ENCODE peak calls at places on chromosomes 7 and 10, in seven cellular contexts. I is tibial artery, N is brain microvascular endothelial cell, J is uterus, Y is upper lobe of right lung, K is stomach, W is GM23338. Z is an unnamed sample.
A peak's percentile ranks its signal among the peaks of the same experiment; 100 is the strongest.

GRCh38 chr10:80468806-80469421 is 14.8 kb downstream of the TSPAN14 start:
- DNase-seq in I (no peak), N (no peak), Y (no peak), W (no peak), J (no peak), K (no peak), Z (no peak)

GRCh38 chr10:3720228-3721019 is 64.6 kb downstream of the KLF6 start:
- DNase-seq in I (peak; percentile 72), N (peak; percentile 77), J (no peak), Y (peak; percentile 73), W (no peak), K (no peak), Z (peak; percentile 11)

GRCh38 chr10:130786365-130786966 is 525.1 kb downstream of the TCERG1L start:
- DNase-seq in W (no peak), K (no peak), Y (no peak), N (no peak), J (no peak), I (no peak), Z (no peak)

GRCh38 chr10:33010132-33011037 is 52.4 kb upstream of the ITGB1 start:
- DNase-seq in W (peak; percentile 75), J (no peak), Y (no peak), I (no peak), K (no peak), N (peak; percentile 70), Z (peak; percentile 57)

GRCh38 chr7:135414850-135415439 is 95.0 kb downstream of the CNOT4 start:
- DNase-seq in I (no peak), Y (no peak), K (peak; percentile 44), N (peak; percentile 60), W (peak; percentile 91), J (no peak), Z (peak; percentile 15)

GRCh38 chr10:132419631-132420468 is 22.9 kb downstream of the PWWP2B start:
- DNase-seq in Y (no peak), N (no peak), J (no peak), I (no peak), K (peak; percentile 66), W (no peak), Z (no peak)

GRCh38 chr7:16187131-16187530 is 234.2 kb downstream of the CRPPA start:
- DNase-seq in W (no peak), I (no peak), Y (no peak), N (no peak), K (no peak), J (no peak), Z (no peak)

GRCh38 chr10:103849880-103850571 is 5.3 kb downstream of the SH3PXD2A start:
- DNase-seq in I (peak; percentile 58), K (no peak), W (no peak), J (no peak), N (peak; percentile 86), Y (no peak), Z (peak; percentile 78)

GRCh38 chr7:4694653-4695335 is 12.7 kb downstream of the FOXK1 start:
- DNase-seq in I (peak; percentile 89), N (peak; percentile 45), W (no peak), Y (no peak), J (peak; percentile 84), K (no peak), Z (peak; percentile 92)

GRCh38 chr10:14658331-14659122 is 116.2 kb downstream of the FAM107B start:
- DNase-seq in W (no peak), Y (no peak), K (no peak), J (no peak), N (peak; percentile 73), I (no peak), Z (peak; percentile 51)

GRCh38 chr10:43197834-43198681 is 59.8 kb downstream of the CSGALNACT2 start:
- DNase-seq in K (peak; percentile 25), I (peak; percentile 14), J (peak; percentile 11), W (peak; percentile 42), N (peak; percentile 16), Y (peak; percentile 66), Z (no peak)

GRCh38 chr7:12674861-12675260 is 12.6 kb upstream of the ARL4A start:
- DNase-seq in J (no peak), N (peak; percentile 41), I (no peak), W (peak; percentile 83), K (no peak), Y (no peak), Z (no peak)

DNA sequence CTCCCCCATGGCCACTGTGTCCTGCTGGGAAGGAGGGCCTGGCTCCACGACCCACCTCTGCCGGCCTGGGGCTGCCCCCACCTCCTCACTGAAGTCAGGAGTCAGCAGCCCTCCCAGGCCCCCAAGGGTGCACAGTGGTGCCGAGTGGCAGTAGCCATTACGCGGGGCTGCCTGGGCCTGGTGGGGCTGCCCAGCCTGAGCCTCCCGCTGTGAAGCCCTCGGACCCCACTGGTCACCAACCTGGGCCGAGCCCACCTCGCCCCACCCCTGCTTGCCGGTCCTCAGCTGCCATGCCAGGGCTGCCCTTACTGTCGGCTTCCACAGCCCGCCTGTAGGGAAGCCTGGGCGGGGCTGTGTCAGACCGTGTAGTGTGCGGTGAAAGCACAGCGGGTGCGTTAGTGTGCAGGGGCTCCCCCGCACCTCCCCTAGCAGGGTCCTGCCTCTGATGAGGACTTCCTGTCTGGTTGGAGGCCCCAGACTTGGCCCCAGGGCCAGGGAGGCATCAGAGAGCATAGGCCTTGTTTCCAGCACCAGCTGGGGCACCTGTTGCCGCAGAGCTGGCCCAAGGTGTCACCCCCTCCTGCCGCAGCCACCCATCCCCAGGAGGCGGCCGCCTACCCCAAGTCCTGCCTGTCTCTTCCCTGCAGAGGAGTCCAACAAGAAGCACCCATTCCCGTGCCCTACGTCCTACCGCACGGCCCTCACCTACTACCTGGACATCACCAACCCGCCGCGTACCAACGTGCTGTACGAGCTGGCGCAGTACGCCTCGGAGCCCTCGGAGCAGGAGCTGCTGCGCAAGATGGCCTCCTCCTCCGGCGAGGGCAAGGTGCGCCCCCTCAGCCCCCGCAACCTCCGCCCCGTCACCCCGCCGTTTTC is 10.0 kb downstream of the TMEM120A start:
- DNase-seq in I (no peak), K (no peak), W (no peak), J (no peak), N (no peak), Y (peak; percentile 61), Z (no peak)
- H3K36me3 ChIP-seq in I (peaks cover 89% of the 10 kb centered on the region), K (peaks cover 89% of the 10 kb centered on the region), W (no peaks in the 10 kb centered on the region), J (no peaks in the 10 kb centered on the region), N (peaks cover 54% of the 10 kb centered on the region), Y (peaks cover 86% of the 10 kb centered on the region), Z (no peaks in the 10 kb centered on the region)

DNA sequence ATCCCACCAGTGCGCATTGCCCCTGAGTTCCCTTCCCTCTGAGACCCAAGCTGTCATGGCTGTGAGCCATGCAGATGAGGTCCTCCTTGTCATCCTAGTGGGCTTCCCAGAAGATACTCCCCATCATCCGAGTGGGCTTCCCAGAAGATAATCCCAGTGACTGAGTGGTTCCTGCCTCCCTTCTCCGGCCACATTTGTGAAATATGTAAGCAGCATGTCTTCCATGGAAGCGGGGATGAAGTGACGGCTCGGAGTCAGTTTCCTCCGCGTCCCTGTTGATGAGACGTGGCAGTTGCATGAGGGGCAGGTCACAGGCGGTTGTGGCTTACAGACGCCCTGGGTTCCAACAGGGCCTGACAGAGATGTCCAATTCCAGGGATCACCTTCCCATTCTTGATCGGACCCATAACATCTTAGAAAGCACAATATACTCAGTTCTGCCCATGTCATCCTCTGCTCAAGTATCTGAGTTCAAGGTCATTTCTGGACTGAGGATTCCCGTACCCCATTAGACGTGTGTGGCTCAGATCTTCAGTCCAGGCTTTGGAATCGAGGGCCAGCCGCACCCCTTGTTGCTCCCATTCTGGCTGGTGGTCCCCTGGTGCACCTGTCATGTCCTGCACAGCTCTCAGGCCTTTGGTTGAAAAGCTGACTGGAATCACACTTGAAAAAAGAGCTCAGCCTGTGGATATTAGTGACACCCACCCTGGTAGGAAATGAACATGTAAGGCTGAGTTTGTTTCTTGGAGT is 166.9 kb downstream of the PTPRN2 start:
- DNase-seq in Y (peak; percentile 28), I (no peak), W (no peak), J (no peak), K (no peak), N (no peak), Z (no peak)
- H3K27me3 ChIP-seq in Y (no peaks in the 10 kb centered on the region), I (no peaks in the 10 kb centered on the region), W (no peaks in the 10 kb centered on the region), J (no peaks in the 10 kb centered on the region), K (no peaks in the 10 kb centered on the region), N (no peaks in the 10 kb centered on the region), Z (no peaks in the 10 kb centered on the region)

DNA sequence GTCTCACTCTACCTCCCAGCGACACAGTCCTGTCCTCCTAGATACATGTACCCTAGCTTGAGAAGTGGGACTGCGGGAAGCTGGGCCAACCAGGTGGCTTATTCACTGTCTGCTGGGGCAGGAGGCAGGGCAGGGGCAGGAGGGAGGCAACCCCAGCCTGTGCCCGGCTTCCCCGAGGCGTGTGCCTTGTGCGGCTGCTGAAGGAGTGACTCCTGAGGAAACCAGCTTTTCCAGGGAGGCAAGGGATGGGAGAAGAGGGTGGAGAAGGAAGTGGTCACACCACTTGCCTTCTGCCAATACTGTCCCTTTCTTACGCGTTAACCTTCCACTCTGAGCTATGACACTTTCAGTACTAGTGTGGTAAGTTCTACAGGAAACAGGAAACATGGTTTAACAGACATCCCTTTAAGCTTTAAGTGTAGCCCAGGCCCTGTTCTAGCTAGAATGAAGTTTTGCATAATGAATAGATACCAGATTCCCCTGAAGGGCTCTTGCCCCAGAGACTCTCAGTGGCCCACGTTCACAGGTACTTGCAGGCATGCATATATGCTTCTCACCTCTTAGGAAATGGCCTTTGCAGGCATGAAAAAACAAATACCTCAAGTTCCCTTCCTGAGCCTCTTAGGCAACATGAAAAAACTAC is 40.6 kb downstream of the SYPL1 start:
- DNase-seq in K (peak; percentile 71), J (no peak), Y (peak; percentile 70), I (no peak), N (no peak), W (no peak), Z (no peak)
- H3K4me3 ChIP-seq in K (no peak overlapping the region), J (no peak overlapping the region), Y (no peak overlapping the region), I (no peak overlapping the region), N (no peak overlapping the region), W (no peak overlapping the region), Z (no peak overlapping the region)

GRCh38 chr10:125076891-125077643 is 83.3 kb downstream of the CTBP2 start:
- DNase-seq in N (peak; percentile 62), I (no peak), K (no peak), J (no peak), Y (peak; percentile 17), W (no peak), Z (no peak)

GRCh38 chr10:125073996-125074395 is 86.4 kb downstream of the CTBP2 start:
- DNase-seq in J (no peak), K (no peak), N (no peak), Y (no peak), W (no peak), I (no peak), Z (no peak)

GRCh38 chr10:125072824-125073223 is 87.5 kb downstream of the CTBP2 start:
- DNase-seq in W (no peak), Y (no peak), J (no peak), K (no peak), N (no peak), I (no peak), Z (no peak)

GRCh38 chr10:125079091-125079600 is 81.2 kb downstream of the CTBP2 start:
- DNase-seq in Y (peak; percentile 23), N (no peak), K (no peak), J (no peak), I (no peak), W (no peak), Z (no peak)

DNA sequence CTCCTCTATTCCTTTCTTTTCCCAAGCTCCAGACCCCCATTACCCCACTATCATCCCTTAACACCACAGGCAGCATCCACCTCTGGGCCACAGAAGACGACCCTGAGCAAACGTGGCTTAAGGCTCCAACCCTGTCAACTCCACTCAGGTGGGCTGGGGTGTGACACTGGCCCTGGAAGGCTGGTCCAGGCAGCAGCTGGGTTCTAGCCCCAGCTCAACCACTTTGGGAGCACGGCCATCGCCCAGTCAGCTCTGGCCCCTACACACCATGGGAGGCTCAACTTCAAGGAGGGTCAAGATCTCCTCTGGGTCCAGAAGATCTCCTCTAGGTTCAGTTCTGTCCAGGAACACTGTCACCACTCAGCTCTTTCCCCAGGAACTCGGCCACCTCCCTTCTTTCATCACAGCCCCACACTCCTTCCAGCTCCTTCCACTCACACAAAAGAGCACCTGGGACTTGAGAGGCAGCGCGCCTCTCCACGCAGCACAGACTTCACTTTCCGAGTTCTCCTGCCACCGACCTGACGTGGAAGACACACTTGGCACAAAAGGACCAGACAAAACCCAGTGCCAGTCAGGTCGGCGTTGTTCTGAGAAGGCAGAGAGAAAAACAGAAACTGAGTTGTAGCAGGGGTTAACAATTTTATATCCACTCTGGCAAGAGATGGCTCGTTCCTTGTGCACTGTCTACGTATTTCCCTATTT is 84.1 kb downstream of the CTBP2 start:
- DNase-seq in Y (peak; percentile 40), W (no peak), N (no peak), K (no peak), I (no peak), J (no peak), Z (no peak)
- H3K36me3 ChIP-seq in Y (peaks cover 13% of the 10 kb centered on the region), W (peaks cover 16% of the 10 kb centered on the region), N (peaks cover 14% of the 10 kb centered on the region), K (peaks cover 62% of the 10 kb centered on the region), I (peaks cover 10% of the 10 kb centered on the region), J (no peaks in the 10 kb centered on the region), Z (peaks cover 40% of the 10 kb centered on the region)

Z was measured in MG63.